ENCODE peak calls at places on chromosomes 16 and 17, in nine cellular contexts. L is activated T-cell treated with anti-CD3 and anti-CD28 coated beads, Interleukin-2, amount 50 U/mL, for 72 hours; M is transverse colon; U is activated CD4-positive, alpha-beta T cell treated with anti-CD3 and anti-CD28 coated beads for 24 hours; V is activated effector memory CD4-positive, alpha-beta T cell treated with anti-CD3 and anti-CD28 coated beads, Interleukin-2, amount 50 U/mL, for 16 hours; S is cerebellar nuclear complex; T is fibroblast of gingiva; O is T-helper 22 cell; W is WTC11. B is an unnamed sample.

GRCh38 chr17:77728022-77728671 is 230.4 kb upstream of the TNRC6C start:
- DNase-seq in L (no peak), M (no peak), U (no peak), V (peak), S (no peak), T (peak), O (no peak), W (no peak), B (no peak)

GRCh38 chr16:61042736-61043135 is 993.5 kb downstream of the CDH8 start:
- DNase-seq in L (no peak), M (no peak), U (no peak), V (no peak), S (no peak), T (no peak), O (no peak), W (peak), B (peak)

GRCh38 chr16:67750466-67750865 is 31.4 kb upstream of the GFOD2 start:
- DNase-seq in L (no peak), M (peak), U (no peak), V (no peak), S (no peak), T (no peak), O (no peak), W (no peak), B (no peak)

GRCh38 chr16:3051489-3051888 is 5.1 kb downstream of the MMP25 start:
- DNase-seq in L (no peak), M (no peak), U (no peak), V (no peak), S (no peak), T (no peak), O (no peak), W (no peak), B (no peak)

GRCh38 chr16:84685210-84685609 is 14.6 kb upstream of the USP10 start:
- DNase-seq in L (no peak), M (no peak), U (no peak), V (no peak), S (no peak), T (no peak), O (no peak), W (no peak), B (no peak)

GRCh38 chr16:29028457-29029167 is 43.8 kb downstream of the LAT start:
- DNase-seq in L (no peak), M (no peak), U (no peak), V (peak), S (no peak), T (peak), O (no peak), W (no peak), B (no peak)

GRCh38 chr17:79233916-79234551 is 159.4 kb downstream of the ENGASE start:
- DNase-seq in L (no peak), M (no peak), U (no peak), V (no peak), S (no peak), T (no peak), O (no peak), W (no peak), B (no peak)

GRCh38 chr17:42049834-42050359 is 504 bp downstream of the C17orf113 start:
- DNase-seq in L (no peak), M (no peak), U (no peak), V (no peak), S (no peak), T (no peak), O (no peak), W (no peak), B (no peak)

GRCh38 chr17:79978545-79978852 is 57.2 kb downstream of the TBC1D16 start:
- DNase-seq in L (no peak), M (no peak), U (no peak), V (peak), S (no peak), T (peak), O (no peak), W (no peak), B (no peak)

GRCh38 chr16:61050547-61050946 is 985.7 kb downstream of the CDH8 start:
- DNase-seq in L (no peak), M (no peak), U (no peak), V (no peak), S (no peak), T (no peak), O (no peak), W (peak), B (no peak)

GRCh38 chr17:44920565-44920940 is 5.3 kb upstream of the GFAP start:
- DNase-seq in L (no peak), M (peak), U (no peak), V (peak), S (no peak), T (no peak), O (no peak), W (peak), B (no peak)

GRCh38 chr16:89067677-89068076 is 26.0 kb upstream of the ACSF3 start:
- DNase-seq in L (no peak), M (peak), U (no peak), V (no peak), S (no peak), T (peak), O (no peak), W (no peak), B (no peak)

GRCh38 chr16:49593423-49594040 is 219.9 kb downstream of the C16orf78 start:
- DNase-seq in L (no peak), M (no peak), U (no peak), V (no peak), S (no peak), T (no peak), O (no peak), W (no peak), B (no peak)

GRCh38 chr17:64448665-64449512 is at the start of gene MILR1:
- DNase-seq in L (no peak), M (peak), U (no peak), V (no peak), S (no peak), T (peak), O (no peak), W (no peak), B (no peak)

GRCh38 chr16:9107025-9107970 is 15.9 kb downstream of the HAPSTR1 start:
- DNase-seq in L (no peak), M (no peak), U (no peak), V (no peak), S (no peak), T (no peak), O (no peak), W (no peak), B (no peak)

GRCh38 chr16:88809676-88810165 is 2.0 kb downstream of the APRT start:
- DNase-seq in L (no peak), M (no peak), U (no peak), V (no peak), S (no peak), T (no peak), O (no peak), W (no peak), B (no peak)

GRCh38 chr17:51770031-51770759 is 388.3 kb downstream of the CA10 start:
- DNase-seq in L (no peak), M (peak), U (no peak), V (no peak), S (no peak), T (no peak), O (no peak), W (no peak), B (no peak)

GRCh38 chr17:34443832-34444469 is 80.9 kb upstream of the CCL1 start:
- DNase-seq in L (peak), M (no peak), U (no peak), V (no peak), S (peak), T (no peak), O (no peak), W (peak), B (peak)

GRCh38 chr16:68247400-68247799 is 2.2 kb downstream of the PLA2G15 start:
- DNase-seq in L (no peak), M (no peak), U (no peak), V (no peak), S (no peak), T (no peak), O (no peak), W (no peak), B (no peak)

GRCh38 chr16:54954220-54954619 is 23.6 kb downstream of the IRX5 start:
- DNase-seq in L (no peak), M (no peak), U (no peak), V (no peak), S (no peak), T (no peak), O (no peak), W (no peak), B (no peak)

GRCh38 chr16:81181013-81181720 is 57.3 kb upstream of the BCO1 start:
- DNase-seq in L (no peak), M (peak), U (no peak), V (no peak), S (no peak), T (peak), O (no peak), W (peak), B (peak)

GRCh38 chr16:56438042-56438441 is 12.7 kb upstream of the AMFR start:
- DNase-seq in L (no peak), M (no peak), U (no peak), V (no peak), S (no peak), T (no peak), O (no peak), W (no peak), B (no peak)

GRCh38 chr17:50046667-50047066 is 9.2 kb upstream of the ITGA3 start:
- DNase-seq in L (no peak), M (no peak), U (no peak), V (no peak), S (no peak), T (no peak), O (no peak), W (no peak), B (no peak)

GRCh38 chr17:68248199-68248825 is 469 bp downstream of the AMZ2 start:
- DNase-seq in L (no peak), M (peak), U (peak), V (no peak), S (no peak), T (peak), O (no peak), W (no peak), B (no peak)